ENCODE peak calls at places on chromosomes 1 and 21, in eight cellular contexts. G is suprapubic skin; Q is pancreas; R is effector memory CD4-positive, alpha-beta T cell; T is endodermal cell; H is fibroblast of lung; C is CD8-positive, alpha-beta T cell; O is colonic mucosa. F is an unnamed sample. For H3K9me3 and H3K27me3, the result is how much of the 10 kb centered on the place peaks cover.

GRCh38 chr1:93658188-93658587 is 23.4 kb downstream of the BCAR3 start:
- DNase-seq in G (no peak), Q (no peak), R (no peak), T (no peak), H (peak), C (no peak), O (no peak), F (no peak)

GRCh38 chr1:242057745-242058115 is 58.8 kb upstream of the MAP1LC3C start:
- DNase-seq in G (no peak), Q (no peak), R (no peak), T (no peak), H (no peak), C (no peak), O (no peak), F (no peak)

GRCh38 chr21:36695671-36696389 is 3.1 kb upstream of the SIM2 start:
- DNase-seq in G (no peak), Q (no peak), R (no peak), T (peak), H (no peak), C (no peak), O (no peak), F (no peak)

GRCh38 chr21:31222142-31222541 is 121.9 kb downstream of the TIAM1 start:
- DNase-seq in G (no peak), Q (no peak), R (no peak), T (no peak), H (peak), C (no peak), O (no peak), F (peak)

GRCh38 chr1:30840904-30841598 is 67.5 kb downstream of the SDC3 start:
- DNase-seq in G (no peak), Q (no peak), R (no peak), T (no peak), H (no peak), C (no peak), O (no peak), F (peak)

GRCh38 chr1:200139661-200140250 is 112.2 kb downstream of the NR5A2 start:
- DNase-seq in G (no peak), Q (no peak), R (no peak), T (no peak), H (peak), C (no peak), O (peak), F (peak)

GRCh38 chr1:107692580-107693345 is 272.2 kb downstream of the VAV3 start:
- DNase-seq in G (no peak), Q (no peak), R (no peak), T (no peak), H (peak), C (no peak), O (no peak), F (no peak)

GRCh38 chr1:210234254-210234747 is 1.7 kb downstream of the SERTAD4 start:
- DNase-seq in G (no peak), Q (no peak), R (no peak), T (peak), H (no peak), C (no peak), O (no peak), F (no peak)

GRCh38 chr1:150909585-150910185 is 16.5 kb upstream of the SETDB1 start:
- DNase-seq in G (no peak), Q (no peak), R (no peak), T (no peak), H (no peak), C (no peak), O (no peak), F (no peak)

GRCh38 chr1:114323959-114324825 is 170.5 kb upstream of the SYT6 start:
- DNase-seq in G (no peak), Q (no peak), R (no peak), T (no peak), H (no peak), C (no peak), O (no peak), F (no peak)

GRCh38 chr1:221915764-221916163 is 173.9 kb upstream of the DUSP10 start:
- DNase-seq in G (no peak), Q (no peak), R (no peak), T (no peak), H (no peak), C (no peak), O (no peak), F (no peak)

GRCh38 chr1:160504651-160505050 is 18.4 kb downstream of the SLAMF6 start:
- DNase-seq in G (no peak), Q (no peak), R (no peak), T (no peak), H (no peak), C (no peak), O (no peak), F (no peak)

GRCh38 chr1:86227026-86227425 is 70.5 kb upstream of the COL24A1 start:
- DNase-seq in G (no peak), Q (no peak), R (no peak), T (no peak), H (peak), C (no peak), O (no peak), F (no peak)

GRCh38 chr1:232011961-232012360 is 385.4 kb downstream of the DISC1 start:
- DNase-seq in G (no peak), Q (no peak), R (no peak), T (no peak), H (peak), C (no peak), O (no peak), F (no peak)

GRCh38 chr1:51330331-51331201 is at the start of gene TTC39A:
- DNase-seq in G (no peak), Q (peak), R (no peak), T (no peak), H (no peak), C (no peak), O (no peak), F (no peak)

GRCh38 chr1:1034438-1034759 is 14.5 kb downstream of the AGRN start:
- DNase-seq in G (no peak), Q (no peak), R (no peak), T (peak), H (no peak), C (no peak), O (no peak), F (no peak)

GRCh38 chr1:15718199-15718601 is 17.9 kb upstream of the SLC25A34 start:
- DNase-seq in G (no peak), Q (no peak), R (no peak), T (no peak), H (no peak), C (no peak), O (no peak), F (no peak)

GRCh38 chr1:198556969-198557368 is 16.5 kb upstream of the ATP6V1G3 start:
- DNase-seq in G (no peak), Q (no peak), R (peak), T (no peak), H (no peak), C (peak), O (peak), F (no peak)

GRCh38 chr1:51768971-51769601 is 109.4 kb downstream of the NRDC start:
- DNase-seq in G (no peak), Q (no peak), R (no peak), T (peak), H (peak), C (no peak), O (no peak), F (peak)

GRCh38 chr1:28807986-28808385 is 4.0 kb upstream of the OPRD1 start:
- DNase-seq in G (no peak), Q (no peak), R (no peak), T (no peak), H (no peak), C (no peak), O (no peak), F (no peak)

GRCh38 chr1:89518116-89518780 is 6.4 kb upstream of the LRRC8B start:
- DNase-seq in G (no peak), Q (no peak), R (no peak), T (no peak), H (peak), C (no peak), O (no peak), F (no peak)

GRCh38 chr1:43453442-43454269 is at the start of gene HYI:
- DNase-seq in G (peak), Q (peak), R (peak), T (peak), H (peak), C (peak), O (peak), F (no peak)

GRCh38 chr1:207240325-207241095 is 81.0 kb upstream of the CD55 start:
- DNase-seq in G (no peak), Q (no peak), R (no peak), T (no peak), H (peak), C (no peak), O (no peak), F (no peak)

GRCh38 chr1:243475966-243476365 is 220.1 kb downstream of the SDCCAG8 start:
- DNase-seq in G (no peak), Q (no peak), R (no peak), T (peak), H (peak), C (no peak), O (no peak), F (peak)

GRCh38 chr1:3170566-3171453 is 101.8 kb downstream of the PRDM16 start:
- DNase-seq in G (no peak), Q (peak), R (no peak), T (no peak), H (peak), C (no peak), O (peak), F (peak)

GRCh38 chr1:230424440-230425251 is 1.5 kb downstream of the PGBD5 start:
- DNase-seq in G (no peak), Q (peak), R (no peak), T (peak), H (no peak), C (no peak), O (peak), F (no peak)

GRCh38 chr1:25658791-25659431 is 42.3 kb downstream of the MAN1C1 start:
- DNase-seq in G (peak), Q (peak), R (no peak), T (peak), H (no peak), C (no peak), O (peak), F (no peak)

GRCh38 chr1:41683681-41684500 is 199.4 kb upstream of the EDN2 start:
- DNase-seq in G (no peak), Q (no peak), R (no peak), T (no peak), H (peak), C (no peak), O (peak), F (no peak)

GRCh38 chr1:53683986-53684740 is 54.8 kb downstream of the GLIS1 start:
- DNase-seq in G (no peak), Q (no peak), R (no peak), T (peak), H (no peak), C (no peak), O (no peak), F (no peak)

GRCh38 chr1:224592636-224593579 is 23.2 kb upstream of the CNIH3 start:
- DNase-seq in G (no peak), Q (no peak), R (no peak), T (no peak), H (peak), C (no peak), O (no peak), F (no peak)

GRCh38 chr1:208298593-208299233 is 54.5 kb upstream of the PLXNA2 start:
- DNase-seq in G (no peak), Q (peak), R (no peak), T (no peak), H (no peak), C (no peak), O (peak), F (no peak)

GRCh38 chr1:156508205-156508954 is 7.8 kb upstream of the MEF2D start:
- DNase-seq in G (peak), Q (no peak), R (no peak), T (no peak), H (peak), C (no peak), O (peak), F (no peak)

GRCh38 chr1:156486421-156487344 is 13.9 kb downstream of the MEF2D start:
- DNase-seq in G (no peak), Q (no peak), R (no peak), T (no peak), H (no peak), C (no peak), O (no peak), F (no peak)

GRCh38 chr1:238710697-238711096 is 675.7 kb upstream of the CHRM3 start:
- DNase-seq in G (no peak), Q (no peak), R (no peak), T (peak), H (no peak), C (no peak), O (no peak), F (no peak)
- H3K9me3 ChIP-seq in G (under half), Q (under half), R (under half), T (under half), H (under half), C (under half), O (under half), F (under half)

DNA sequence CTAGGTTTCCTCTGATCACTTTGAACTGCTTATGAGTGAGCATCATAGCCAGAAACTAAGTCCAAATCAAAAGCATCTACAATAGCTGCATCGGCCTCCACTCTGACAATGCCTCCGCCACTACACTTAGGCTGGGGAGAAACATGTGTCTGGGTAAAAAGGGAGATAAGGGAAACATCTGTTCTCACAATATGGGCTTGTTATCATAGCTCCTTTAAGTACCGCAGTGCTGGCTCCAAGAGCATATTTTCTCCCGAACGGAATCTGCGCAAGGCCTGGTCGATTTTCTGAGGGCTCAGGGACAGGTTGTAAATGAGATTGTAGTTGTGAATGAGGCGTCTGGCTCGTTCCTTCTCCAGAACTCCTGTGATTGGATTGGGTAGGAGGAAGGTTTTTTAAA is 63.9 kb upstream of the CYP2J2 start:
- DNase-seq in G (no peak), Q (no peak), R (no peak), T (no peak), H (no peak), C (no peak), O (no peak), F (no peak)
- H3K27me3 ChIP-seq in G (under half), Q (under half), R (under half), T (under half), H (under half), C (under half), O (under half), F (under half)

GRCh38 chr1:152679454-152679853 is 4.4 kb downstream of the LCE2C start:
- DNase-seq in G (no peak), Q (no peak), R (no peak), T (no peak), H (no peak), C (no peak), O (no peak), F (no peak)

GRCh38 chr1:152683846-152684245 is 2.1 kb upstream of the LCE2B start:
- DNase-seq in G (no peak), Q (no peak), R (no peak), T (no peak), H (no peak), C (no peak), O (no peak), F (no peak)
- H3K9me3 ChIP-seq in G (under half), Q (under half), R (under half), T (half or more), H (under half), C (under half), O (under half), F (under half)

GRCh38 chr1:204188959-204189639 is 7.2 kb downstream of the KISS1 start:
- DNase-seq in G (no peak), Q (no peak), R (no peak), T (no peak), H (no peak), C (no peak), O (no peak), F (no peak)
- H3K27me3 ChIP-seq in G (under half), Q (under half), R (under half), T (half or more), H (under half), C (under half), O (under half), F (under half)

GRCh38 chr1:152516082-152516481 is 1.8 kb downstream of the CRCT1 start:
- DNase-seq in G (no peak), Q (no peak), R (no peak), T (no peak), H (no peak), C (no peak), O (no peak), F (no peak)
- H3K9me3 ChIP-seq in G (under half), Q (under half), R (under half), T (half or more), H (under half), C (under half), O (under half), F (under half)

GRCh38 chr1:157958280-157958679 is 35.2 kb upstream of the KIRREL1 start:
- DNase-seq in G (no peak), Q (no peak), R (no peak), T (no peak), H (no peak), C (no peak), O (no peak), F (no peak)

GRCh38 chr1:157961805-157962762 is 31.4 kb upstream of the KIRREL1 start:
- DNase-seq in G (no peak), Q (no peak), R (no peak), T (no peak), H (peak), C (no peak), O (no peak), F (no peak)

GRCh38 chr1:157959750-157960149 is 33.7 kb upstream of the KIRREL1 start:
- DNase-seq in G (no peak), Q (no peak), R (no peak), T (no peak), H (no peak), C (no peak), O (no peak), F (no peak)

GRCh38 chr1:157963713-157964112 is 29.7 kb upstream of the KIRREL1 start:
- DNase-seq in G (peak), Q (peak), R (peak), T (peak), H (peak), C (peak), O (peak), F (peak)

DNA sequence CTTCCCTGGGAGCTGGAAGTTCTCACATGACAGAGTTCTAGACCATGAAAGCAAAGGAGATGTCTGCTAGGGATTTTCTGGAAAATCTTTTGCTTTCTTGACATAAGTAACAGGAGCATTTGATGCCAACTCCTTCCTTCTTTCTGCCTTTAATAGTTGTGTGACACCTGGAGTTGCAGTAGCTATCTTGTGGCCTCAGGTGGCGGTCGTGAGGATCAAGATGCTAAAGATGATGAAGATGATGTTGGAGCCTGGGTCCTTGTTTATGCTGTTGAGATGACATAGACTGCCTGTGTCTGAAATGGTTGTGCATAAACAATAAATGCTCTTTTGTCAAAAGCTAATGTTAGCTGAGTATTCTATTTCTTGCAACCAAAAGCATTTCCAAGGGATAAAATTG is 32.7 kb upstream of the KIRREL1 start:
- DNase-seq in G (no peak), Q (no peak), R (no peak), T (no peak), H (no peak), C (no peak), O (no peak), F (no peak)
- H3K27me3 ChIP-seq in G (under half), Q (under half), R (under half), T (under half), H (under half), C (under half), O (under half), F (half or more)

F was measured in HAP-1.